ENCODE peak calls at places on chromosomes 16 and 17, in seven cellular contexts. A is prostate gland, I is omental fat pad, T is lower leg skin, L is transverse colon, W is fibroblast of lung, Z is stomach. X is an unnamed sample.

GRCh38 chr16:48176635-48177408 is 21.0 kb upstream of the ABCC12 start:
- DNase-seq in A (no peak), I (no peak), T (no peak), L (no peak), W (no peak), Z (no peak), X (no peak)

GRCh38 chr17:48593840-48594411 is 347 bp upstream of the HOXB5 start:
- DNase-seq in A (peak), I (no peak), T (peak), L (peak), W (peak), Z (peak), X (peak)

GRCh38 chr16:24580665-24581064 is 41.3 kb downstream of the RBBP6 start:
- DNase-seq in A (no peak), I (no peak), T (no peak), L (no peak), W (peak), Z (no peak), X (no peak)

GRCh38 chr16:46748775-46749705 is 896 bp upstream of the MYLK3 start:
- DNase-seq in A (no peak), I (no peak), T (no peak), L (no peak), W (no peak), Z (no peak), X (no peak)

GRCh38 chr16:52265446-52265861 is 281.5 kb downstream of the TOX3 start:
- DNase-seq in A (no peak), I (no peak), T (no peak), L (no peak), W (no peak), Z (no peak), X (no peak)

GRCh38 chr17:15298176-15298575 is 33.0 kb upstream of the PMP22 start:
- DNase-seq in A (no peak), I (no peak), T (no peak), L (no peak), W (peak), Z (no peak), X (no peak)

GRCh38 chr17:48790607-48791127 is 26.4 kb downstream of the TTLL6 start:
- DNase-seq in A (no peak), I (no peak), T (no peak), L (no peak), W (no peak), Z (no peak), X (no peak)

GRCh38 chr17:82615084-82616020 is 32.9 kb downstream of the WDR45B start:
- DNase-seq in A (no peak), I (no peak), T (no peak), L (no peak), W (no peak), Z (no peak), X (no peak)

GRCh38 chr16:89909777-89910716 is 8.6 kb upstream of the MC1R start:
- DNase-seq in A (peak), I (peak), T (peak), L (peak), W (peak), Z (peak), X (peak)

GRCh38 chr16:17831330-17831729 is 360.6 kb upstream of the XYLT1 start:
- DNase-seq in A (no peak), I (no peak), T (no peak), L (no peak), W (no peak), Z (no peak), X (no peak)

GRCh38 chr17:16304832-16305231 is 48.4 kb downstream of the CENPV start:
- DNase-seq in A (no peak), I (no peak), T (no peak), L (no peak), W (peak), Z (no peak), X (peak)

GRCh38 chr17:54948380-54948779 is 20.1 kb downstream of the COX11 start:
- DNase-seq in A (no peak), I (no peak), T (no peak), L (no peak), W (peak), Z (no peak), X (peak)

GRCh38 chr16:74438492-74438979 is 17.3 kb upstream of the CLEC18B start:
- DNase-seq in A (no peak), I (no peak), T (no peak), L (no peak), W (no peak), Z (no peak), X (no peak)

GRCh38 chr16:23071202-23072083 is 77.8 kb downstream of the USP31 start:
- DNase-seq in A (no peak), I (no peak), T (no peak), L (no peak), W (peak), Z (no peak), X (no peak)

GRCh38 chr16:52912565-52913173 is 140.0 kb downstream of the CHD9NB start:
- DNase-seq in A (peak), I (no peak), T (peak), L (peak), W (peak), Z (peak), X (peak)

GRCh38 chr17:20127660-20128413 is 118.7 kb downstream of the SPECC1 start:
- DNase-seq in A (no peak), I (no peak), T (no peak), L (no peak), W (peak), Z (no peak), X (no peak)

GRCh38 chr16:70448075-70448474 is 6.3 kb upstream of the FCSK start:
- DNase-seq in A (no peak), I (no peak), T (no peak), L (no peak), W (no peak), Z (no peak), X (no peak)

GRCh38 chr17:35081638-35082037 is 18.1 kb upstream of the RFFL start:
- DNase-seq in A (no peak), I (no peak), T (no peak), L (no peak), W (no peak), Z (no peak), X (no peak)

GRCh38 chr17:78258323-78259229 is 27.1 kb downstream of the TMEM235 start:
- DNase-seq in A (no peak), I (no peak), T (no peak), L (no peak), W (peak), Z (peak), X (no peak)

GRCh38 chr17:2068101-2068518 is 13.2 kb downstream of the HIC1 start:
- DNase-seq in A (no peak), I (no peak), T (no peak), L (no peak), W (peak), Z (no peak), X (no peak)

GRCh38 chr16:67883872-67884261 is 818 bp upstream of the NRN1L start:
- DNase-seq in A (peak), I (peak), T (no peak), L (peak), W (peak), Z (peak), X (peak)

GRCh38 chr16:50160495-50161164 is 7.5 kb downstream of the TENT4B start:
- DNase-seq in A (no peak), I (no peak), T (no peak), L (no peak), W (peak), Z (no peak), X (no peak)

DNA sequence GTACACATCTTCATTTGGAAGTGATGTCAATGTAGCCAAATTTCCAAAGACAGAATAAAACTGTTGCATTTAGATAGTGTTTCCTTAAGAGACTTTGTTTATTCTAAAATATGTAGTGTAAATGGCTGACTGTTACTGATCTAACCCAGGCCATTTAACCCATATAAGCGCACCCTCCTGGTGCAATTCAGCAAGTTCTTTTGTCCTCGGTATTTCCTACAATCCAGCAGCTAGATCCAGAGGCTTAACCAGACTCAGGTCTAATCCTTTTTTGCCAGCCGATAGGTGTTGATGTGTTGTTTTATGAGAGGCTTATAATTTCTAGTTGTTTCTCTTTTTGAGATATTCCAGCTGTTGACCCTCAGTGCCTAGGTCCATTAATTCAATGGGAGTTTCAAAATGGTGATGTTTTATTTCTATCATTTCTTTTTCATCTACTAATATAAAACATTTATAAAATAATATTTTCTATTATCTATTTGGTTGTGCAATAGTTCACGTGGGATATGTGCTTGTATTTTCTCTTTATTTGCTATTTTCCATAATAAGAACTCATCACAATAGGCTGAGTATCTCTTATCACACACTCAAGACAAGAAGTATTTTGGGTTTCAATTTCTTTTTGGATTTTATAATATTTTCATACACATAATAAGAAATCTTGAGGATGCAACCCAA is 14.5 kb downstream of the ABCA9 start:
- DNase-seq in A (no peak), I (no peak), T (no peak), L (no peak), W (no peak), Z (no peak), X (no peak)
- TF ChIP-seq CTCF in A (no peak), I (no peak), T (no peak), L (no peak), W (no peak), Z (no peak), X (no peak)

DNA sequence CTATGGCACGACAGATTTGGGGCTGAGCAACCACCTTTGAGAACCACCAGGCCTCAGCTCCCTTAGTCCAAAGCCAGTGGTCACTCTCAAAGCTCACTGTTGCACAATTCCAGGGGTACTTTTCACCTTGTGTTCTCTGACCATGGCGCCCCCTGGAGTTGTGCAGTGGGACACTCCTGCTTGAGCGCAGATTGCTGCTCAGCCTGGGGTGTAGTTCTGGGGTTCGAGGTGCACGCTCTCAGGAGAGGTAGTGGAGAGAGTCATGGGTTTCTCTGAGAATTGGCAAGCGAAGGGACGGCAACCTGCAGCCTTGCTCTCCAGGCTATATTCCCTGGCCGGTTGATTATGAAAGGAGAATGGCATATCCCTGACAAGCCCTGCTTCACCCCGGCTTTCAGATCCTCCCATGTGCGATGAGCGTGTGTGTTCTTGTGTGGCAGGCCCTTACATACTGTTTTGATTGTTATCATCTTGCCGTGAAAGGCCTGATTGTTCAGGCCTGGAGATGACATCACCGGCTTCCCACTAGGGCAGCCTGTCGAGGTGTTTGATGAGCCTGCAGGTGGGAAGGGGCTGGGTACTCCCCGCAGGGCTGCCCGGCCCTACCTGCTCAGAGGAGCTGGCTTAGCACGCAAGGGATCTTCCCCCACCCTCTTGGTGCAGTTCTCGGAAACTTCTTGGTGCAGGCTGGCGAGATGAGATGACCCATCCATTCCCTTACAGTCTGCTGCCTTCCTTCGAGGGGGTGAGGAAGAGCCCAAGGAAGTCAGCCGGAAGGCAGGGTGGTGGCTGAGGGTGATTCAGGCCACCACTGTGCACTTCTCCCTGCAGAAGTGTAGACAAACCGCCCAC is 431.2 kb downstream of the SLC39A11 start:
- DNase-seq in A (peak), I (no peak), T (no peak), L (no peak), W (peak), Z (no peak), X (peak)
- TF ChIP-seq CTCF in A (no peak), I (no peak), T (no peak), L (no peak), W (peak), Z (no peak), X (peak)

DNA sequence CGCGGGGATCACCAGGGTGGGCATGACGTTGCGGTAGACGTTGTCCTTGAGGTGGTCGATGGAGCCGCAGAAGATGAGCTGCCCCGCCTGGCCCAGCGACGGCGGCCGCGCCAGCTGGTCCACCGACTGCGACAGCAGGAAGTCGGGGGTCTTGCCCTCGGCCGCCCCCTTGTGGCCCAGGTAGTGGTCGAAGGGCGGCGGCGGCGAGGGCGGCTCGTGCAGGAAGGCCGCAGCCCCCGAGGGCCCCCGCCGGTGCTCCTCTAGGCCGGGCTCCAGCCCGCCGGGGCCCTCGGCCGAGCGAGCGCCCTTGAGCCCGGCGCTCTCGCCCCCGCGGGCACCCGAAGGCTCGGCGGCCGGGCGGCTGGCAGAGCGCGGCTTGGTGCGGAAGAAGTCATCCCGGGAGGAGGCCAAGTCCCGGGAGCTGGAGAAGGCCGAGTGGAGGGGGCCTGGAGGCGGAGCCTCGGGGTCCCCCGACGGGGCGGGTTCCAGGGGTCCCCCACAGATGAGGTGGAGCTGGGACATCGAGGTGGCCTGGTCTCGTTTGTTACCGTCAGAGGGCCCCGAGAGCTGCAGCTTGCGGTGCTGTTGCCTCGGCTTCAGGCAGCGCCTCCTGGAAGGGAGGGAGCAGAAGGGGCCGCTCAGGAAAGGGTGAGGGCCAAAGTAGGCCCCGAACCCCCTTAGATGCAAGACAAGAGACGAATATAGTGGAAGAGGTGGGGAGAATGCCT is 8.9 kb downstream of the FAM171A2 start:
- DNase-seq in A (no peak), I (no peak), T (no peak), L (peak), W (no peak), Z (no peak), X (no peak)
- TF ChIP-seq CTCF in A (no peak), I (no peak), T (no peak), L (peak), W (no peak), Z (no peak), X (peak)

GRCh38 chr16:8326234-8326633 is 264.1 kb downstream of the TMEM114 start:
- DNase-seq in A (no peak), I (no peak), T (no peak), L (no peak), W (no peak), Z (no peak), X (no peak)
- TF ChIP-seq CTCF in A (no peak), I (no peak), T (no peak), L (no peak), W (no peak), Z (no peak), X (no peak)

X was measured in Calu3.